ENCODE peak calls at places on chromosomes 12 and 14, in four cellular contexts. M is HCT116, U is GM23248, C is fibroblast of lung. T is an unnamed sample.

GRCh38 chr12:22712083-22712482 is 87.1 kb downstream of the ETNK1 start:
- DNase-seq in M (no peak), U (no peak), C (no peak), T (no peak)

GRCh38 chr12:26297386-26298070 is 102.2 kb downstream of the SSPN start:
- DNase-seq in M (no peak), U (no peak), C (no peak), T (no peak)

GRCh38 chr14:29126361-29126760 is 359.8 kb downstream of the FOXG1 start:
- DNase-seq in M (no peak), U (no peak), C (peak; percentile 20), T (no peak)

GRCh38 chr12:123034022-123034541 is 53.6 kb downstream of the ARL6IP4 start:
- DNase-seq in M (no peak), U (no peak), C (no peak), T (no peak)

GRCh38 chr14:73913256-73913655 is 26.6 kb downstream of the ZNF410 start:
- DNase-seq in M (no peak), U (peak; percentile 44), C (no peak), T (no peak)

GRCh38 chr14:62002636-62003035 is 240.4 kb downstream of the SNAPC1 start:
- DNase-seq in M (no peak), U (peak; percentile 34), C (no peak), T (no peak)

GRCh38 chr12:76226956-76227355 is 121.3 kb downstream of the BBS10 start:
- DNase-seq in M (no peak), U (no peak), C (no peak), T (no peak)

GRCh38 chr12:102702447-102703114 is 214.5 kb downstream of the PAH start:
- DNase-seq in M (peak; percentile 36), U (peak; percentile 67), C (peak; percentile 65), T (peak; percentile 72)

GRCh38 chr12:6968426-6968825 is 2.0 kb downstream of the PHB2 start:
- DNase-seq in M (no peak), U (no peak), C (no peak), T (no peak)

GRCh38 chr14:89672636-89673279 is 255.7 kb upstream of the FOXN3 start:
- DNase-seq in M (no peak), U (no peak), C (no peak), T (peak; percentile 20)

GRCh38 chr12:69339999-69340398 is 8.2 kb upstream of the LYZ start:
- DNase-seq in M (no peak), U (no peak), C (no peak), T (no peak)

GRCh38 chr12:9906888-9907287 is 25.3 kb downstream of the CLEC2A start:
- DNase-seq in M (no peak), U (peak; percentile 5), C (no peak), T (no peak)

GRCh38 chr12:28130625-28131598 is 59.3 kb upstream of the CCDC91 start:
- DNase-seq in M (no peak), U (peak; percentile 96), C (peak; percentile 95), T (no peak)

GRCh38 chr14:52700701-52701172 is 5.4 kb upstream of the ERO1A start:
- DNase-seq in M (peak; percentile 66), U (no peak), C (no peak), T (no peak)
- H3K4me3 ChIP-seq in M (no peak overlapping the region), U (no peak overlapping the region), C (no peak overlapping the region), T (no peak overlapping the region)

GRCh38 chr14:60646202-60646886 is 2.9 kb downstream of the SIX1 start:
- DNase-seq in M (no peak), U (peak; percentile 44), C (peak; percentile 56), T (no peak)
- H3K9me3 ChIP-seq in M (no peaks in the 10 kb centered on the region), U (no peaks in the 10 kb centered on the region), C (no peaks in the 10 kb centered on the region), T (no peaks in the 10 kb centered on the region)

GRCh38 chr14:38774162-38774561 is 328.9 kb downstream of the SEC23A start:
- DNase-seq in M (no peak), U (no peak), C (no peak), T (no peak)
- H3K4me1 ChIP-seq in M (no peaks in the 10 kb centered on the region), U (no peaks in the 10 kb centered on the region), C (no peaks in the 10 kb centered on the region), T (no peaks in the 10 kb centered on the region)

GRCh38 chr12:12224240-12224940 is 42.5 kb downstream of the LRP6 start:
- DNase-seq in M (no peak), U (peak; percentile 53), C (peak; percentile 17), T (no peak)
- H3K4me3 ChIP-seq in M (no peak overlapping the region), U (peak overlapping the region; percentile 33), C (no peak overlapping the region), T (no peak overlapping the region)

GRCh38 chr12:113891737-113892520 is 74.2 kb downstream of the RBM19 start:
- DNase-seq in M (peak; percentile 37), U (no peak), C (no peak), T (peak; percentile 89)
- H3K9me3 ChIP-seq in M (no peaks in the 10 kb centered on the region), U (no peaks in the 10 kb centered on the region), C (no peaks in the 10 kb centered on the region), T (no peaks in the 10 kb centered on the region)

DNA sequence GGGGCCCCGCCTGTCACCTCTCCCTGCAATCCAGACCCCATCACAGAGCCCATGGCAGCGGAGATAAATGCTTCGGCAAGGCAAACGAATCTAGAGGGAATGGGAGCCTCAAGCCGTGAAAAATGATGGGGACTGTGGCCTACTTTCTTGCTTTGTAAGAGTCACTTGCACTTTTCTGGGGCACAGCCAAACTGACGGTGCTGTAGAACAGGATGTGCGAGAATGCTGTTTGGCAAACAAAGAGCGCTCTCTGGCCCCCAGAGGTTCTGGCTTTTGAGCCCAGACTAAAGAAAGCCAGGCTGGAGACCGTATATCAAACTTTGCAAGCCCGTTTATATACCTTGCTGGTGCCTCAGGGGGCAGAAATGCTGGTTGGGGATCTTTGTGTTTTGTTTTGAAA is 108.7 kb downstream of the CACNA1C start:
- DNase-seq in M (no peak), U (peak; percentile 33), C (peak; percentile 55), T (no peak)
- H3K4me1 ChIP-seq in M (no peaks in the 10 kb centered on the region), U (peaks cover 29% of the 10 kb centered on the region), C (peaks cover 30% of the 10 kb centered on the region), T (no peaks in the 10 kb centered on the region)

T was measured in HAP-1.